ENCODE peak calls at places on chromosomes 4 and X, in seven cellular contexts. P is tibial nerve, G is right atrium auricular region, K is iPS DF 6.9, I is fibroblast of lung, A is brain microvascular endothelial cell, Q is spleen. Y is an unnamed sample.

GRCh38 chrX:49029876-49030275 is 13.3 kb downstream of the TFE3 start:
- DNase-seq in P (no peak), G (no peak), K (no peak), I (no peak), A (no peak), Q (no peak), Y (no peak)

GRCh38 chr4:151105454-151106032 is 6.1 kb downstream of the RPS3A start:
- DNase-seq in P (no peak), G (no peak), K (no peak), I (no peak), A (no peak), Q (no peak), Y (no peak)

GRCh38 chr4:52715255-52715897 is 35.8 kb downstream of the ERVMER34-1 start:
- DNase-seq in P (no peak), G (no peak), K (no peak), I (no peak), A (no peak), Q (no peak), Y (no peak)

GRCh38 chrX:107731831-107732502 is 43.6 kb downstream of the TSC22D3 start:
- DNase-seq in P (peak), G (peak), K (no peak), I (peak), A (peak), Q (peak), Y (no peak)

GRCh38 chr4:117740736-117741135 is 293.6 kb upstream of the NDST3 start:
- DNase-seq in P (no peak), G (no peak), K (no peak), I (no peak), A (no peak), Q (no peak), Y (no peak)

GRCh38 chrX:23079347-23079746 is 79.6 kb downstream of the DDX53 start:
- DNase-seq in P (no peak), G (no peak), K (no peak), I (no peak), A (no peak), Q (no peak), Y (no peak)

GRCh38 chr4:172953896-172954568 is 214.6 kb upstream of the GALNT7 start:
- DNase-seq in P (no peak), G (no peak), K (no peak), I (no peak), A (no peak), Q (no peak), Y (no peak)

GRCh38 chr4:76634239-76634638 is 199.2 kb downstream of the SHROOM3 start:
- DNase-seq in P (no peak), G (no peak), K (no peak), I (peak), A (peak), Q (no peak), Y (no peak)

GRCh38 chr4:186102931-186103330 is 1.6 kb upstream of the FAM149A start:
- DNase-seq in P (no peak), G (no peak), K (no peak), I (no peak), A (no peak), Q (no peak), Y (no peak)

GRCh38 chr4:3437998-3438846 is 3.5 kb upstream of the HGFAC start:
- DNase-seq in P (no peak), G (no peak), K (no peak), I (no peak), A (no peak), Q (no peak), Y (no peak)

GRCh38 chrX:110108381-110108796 is 105.5 kb downstream of the TMEM164 start:
- DNase-seq in P (no peak), G (no peak), K (no peak), I (no peak), A (peak), Q (no peak), Y (no peak)

DNA sequence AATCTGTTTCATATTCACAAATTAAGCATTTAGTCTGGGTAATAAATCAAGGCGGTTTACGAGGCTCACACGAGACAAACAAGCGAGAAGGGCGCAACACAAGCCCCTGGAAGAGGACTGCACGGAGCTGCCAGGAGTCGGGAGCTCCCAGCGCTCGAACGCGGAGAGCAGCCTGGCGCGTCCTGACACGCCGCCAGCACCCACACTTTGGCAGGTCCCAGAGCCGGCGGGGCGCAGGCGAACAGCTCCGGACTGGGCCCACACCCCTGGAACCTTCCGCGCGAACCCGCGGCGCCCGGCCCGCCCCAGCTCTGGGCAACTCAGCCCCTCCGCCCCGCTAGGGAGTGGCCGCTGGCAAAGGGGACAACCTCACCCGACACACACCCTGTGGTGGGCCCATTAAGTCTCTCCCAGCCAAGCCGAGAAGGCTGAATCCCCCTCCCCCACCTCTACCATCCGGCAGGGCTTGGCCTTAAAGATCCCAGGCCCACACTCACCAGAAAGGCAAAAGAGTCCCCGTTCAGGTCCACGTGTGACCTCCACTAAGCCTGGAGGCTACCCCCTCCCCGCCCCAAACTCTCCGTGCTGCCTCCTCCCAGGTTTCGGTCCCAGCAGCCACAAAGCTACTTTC is 47.4 kb upstream of the BCOR start:
- DNase-seq in P (no peak), G (no peak), K (no peak), I (no peak), A (no peak), Q (peak), Y (no peak)
- H3K4me3 ChIP-seq in P (peak), G (peak), K (peak), I (no peak), A (peak), Q (peak), Y (peak)

DNA sequence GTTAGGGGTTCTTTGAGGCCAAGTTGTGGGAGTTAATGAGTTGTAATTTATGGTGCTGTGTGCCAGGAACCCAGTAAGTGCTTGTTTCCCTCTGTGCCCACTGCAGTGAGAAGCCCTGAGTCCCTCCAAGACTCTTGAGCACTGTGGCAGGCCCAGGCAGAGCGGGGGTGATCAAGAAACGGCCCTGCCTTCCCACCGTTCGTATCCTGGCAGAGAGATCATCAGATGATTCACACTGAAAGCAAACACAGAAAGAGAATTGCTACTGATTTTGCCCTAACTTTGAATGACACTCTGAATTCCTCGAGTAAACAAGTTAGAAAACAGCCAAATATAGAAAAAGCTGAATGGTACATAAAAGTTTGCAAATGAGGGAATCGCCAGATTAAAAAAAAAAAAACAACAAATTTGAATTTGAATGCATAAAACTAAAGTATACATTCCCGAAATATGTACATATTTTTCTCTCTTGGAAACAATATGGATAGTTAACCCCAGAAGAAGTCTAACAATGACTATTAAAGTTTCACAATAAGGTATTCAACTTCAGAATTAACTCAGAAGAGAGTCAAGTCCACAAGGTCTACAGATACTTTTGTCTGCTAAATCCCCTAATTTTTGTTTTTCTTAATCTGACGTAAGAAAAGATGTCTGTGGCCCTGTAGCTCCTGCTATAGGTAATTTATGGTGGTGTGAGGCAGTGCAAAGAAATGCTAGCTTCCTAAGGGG is 71.8 kb downstream of the AFAP1 start:
- DNase-seq in P (no peak), G (no peak), K (no peak), I (peak), A (peak), Q (no peak), Y (no peak)
- H3K27ac ChIP-seq in P (peak), G (no peak), K (no peak), I (no peak), A (peak), Q (no peak), Y (no peak)

DNA sequence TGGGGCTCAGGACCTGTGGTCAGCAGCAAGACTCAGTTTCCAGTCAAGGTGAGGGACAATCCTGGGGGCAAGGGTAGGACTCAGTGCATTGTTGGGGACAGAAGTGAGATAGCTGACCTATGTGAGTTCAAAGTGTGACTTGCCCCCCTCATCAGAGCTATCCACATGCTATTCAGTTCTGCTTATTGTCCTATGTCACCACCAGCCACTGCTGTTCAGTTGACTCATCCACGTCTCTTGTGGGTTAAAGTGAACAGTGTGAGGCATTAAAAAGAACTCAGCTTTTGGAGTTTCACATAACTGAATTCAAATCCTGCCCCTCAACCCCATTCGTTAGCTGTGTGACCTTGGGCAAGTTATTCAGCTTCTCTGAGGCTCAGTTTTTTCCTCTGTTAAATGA is 4.4 kb upstream of the APLN start:
- DNase-seq in P (no peak), G (no peak), K (no peak), I (no peak), A (no peak), Q (no peak), Y (no peak)
- H3K4me3 ChIP-seq in P (no peak), G (no peak), K (no peak), I (no peak), A (no peak), Q (no peak), Y (no peak)

GRCh38 chrX:42175843-42176242 is 252.5 kb upstream of the CASK start:
- DNase-seq in P (no peak), G (no peak), K (no peak), I (no peak), A (no peak), Q (no peak), Y (no peak)
- H3K27ac ChIP-seq in P (no peak), G (no peak), K (no peak), I (no peak), A (no peak), Q (no peak), Y (no peak)

DNA sequence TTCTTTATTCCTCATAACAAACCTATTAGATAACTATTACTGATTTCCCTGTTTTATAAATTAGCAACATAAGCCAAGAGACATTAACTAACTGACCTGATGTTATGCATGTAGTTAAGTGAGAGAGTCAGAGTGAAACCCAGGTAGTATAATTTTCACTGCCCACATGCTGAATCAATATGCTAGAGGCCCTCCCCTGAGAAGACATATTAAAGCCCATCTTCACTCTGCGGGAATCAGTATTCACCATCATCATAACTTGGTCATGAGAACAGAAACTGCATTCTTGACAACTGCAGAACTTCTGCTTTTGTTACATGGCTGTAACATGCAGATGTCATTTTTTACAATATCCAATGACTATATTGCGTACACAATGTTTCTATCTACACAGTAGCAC is 1324.3 kb downstream of the ARAP2 start:
- DNase-seq in P (no peak), G (no peak), K (no peak), I (no peak), A (no peak), Q (no peak), Y (no peak)
- H3K4me3 ChIP-seq in P (no peak), G (no peak), K (no peak), I (no peak), A (no peak), Q (no peak), Y (no peak)

DNA sequence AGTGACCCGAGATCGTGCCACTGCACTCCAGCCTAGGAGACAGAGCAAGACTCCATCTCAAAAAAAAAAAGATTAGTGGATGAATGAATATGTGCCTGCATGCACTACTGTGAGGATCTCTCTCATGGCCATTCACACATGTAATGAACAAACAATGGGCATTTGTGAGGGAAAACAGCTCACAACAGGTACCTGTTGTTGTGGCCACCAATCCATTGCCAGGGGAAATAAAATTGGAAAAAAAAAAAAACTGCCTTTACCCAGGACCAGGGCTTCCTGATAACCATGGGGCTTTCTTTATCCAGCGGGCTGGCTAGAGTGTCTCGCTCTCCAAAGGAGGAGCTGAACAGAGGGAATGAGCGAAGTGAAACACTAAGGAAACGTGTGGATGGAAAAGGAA is 7.4 kb downstream of the SCD5 start:
- DNase-seq in P (no peak), G (peak), K (no peak), I (no peak), A (no peak), Q (no peak), Y (no peak)
- H3K27ac ChIP-seq in P (no peak), G (no peak), K (no peak), I (no peak), A (no peak), Q (no peak), Y (no peak)

GRCh38 chrX:154439841-154440240 is 2.9 kb downstream of the GDI1 start:
- DNase-seq in P (no peak), G (no peak), K (no peak), I (no peak), A (no peak), Q (no peak), Y (no peak)
- H3K4me3 ChIP-seq in P (no peak), G (no peak), K (no peak), I (no peak), A (no peak), Q (no peak), Y (no peak)

GRCh38 chr4:40976343-40976742 is 226.6 kb downstream of the NSUN7 start:
- DNase-seq in P (no peak), G (no peak), K (no peak), I (peak), A (no peak), Q (no peak), Y (no peak)
- H3K27ac ChIP-seq in P (no peak), G (no peak), K (no peak), I (no peak), A (no peak), Q (no peak), Y (no peak)

GRCh38 chr4:15674926-15675325 is 6.7 kb upstream of the FAM200B start:
- DNase-seq in P (no peak), G (no peak), K (no peak), I (no peak), A (no peak), Q (no peak), Y (no peak)

GRCh38 chr4:15675363-15675762 is 6.3 kb upstream of the FAM200B start:
- DNase-seq in P (no peak), G (no peak), K (no peak), I (no peak), A (no peak), Q (no peak), Y (no peak)

GRCh38 chr4:15676899-15677298 is 4.7 kb upstream of the FAM200B start:
- DNase-seq in P (no peak), G (no peak), K (no peak), I (no peak), A (no peak), Q (no peak), Y (no peak)

GRCh38 chr4:15676039-15676438 is 5.6 kb upstream of the FAM200B start:
- DNase-seq in P (no peak), G (no peak), K (no peak), I (no peak), A (no peak), Q (no peak), Y (no peak)

DNA sequence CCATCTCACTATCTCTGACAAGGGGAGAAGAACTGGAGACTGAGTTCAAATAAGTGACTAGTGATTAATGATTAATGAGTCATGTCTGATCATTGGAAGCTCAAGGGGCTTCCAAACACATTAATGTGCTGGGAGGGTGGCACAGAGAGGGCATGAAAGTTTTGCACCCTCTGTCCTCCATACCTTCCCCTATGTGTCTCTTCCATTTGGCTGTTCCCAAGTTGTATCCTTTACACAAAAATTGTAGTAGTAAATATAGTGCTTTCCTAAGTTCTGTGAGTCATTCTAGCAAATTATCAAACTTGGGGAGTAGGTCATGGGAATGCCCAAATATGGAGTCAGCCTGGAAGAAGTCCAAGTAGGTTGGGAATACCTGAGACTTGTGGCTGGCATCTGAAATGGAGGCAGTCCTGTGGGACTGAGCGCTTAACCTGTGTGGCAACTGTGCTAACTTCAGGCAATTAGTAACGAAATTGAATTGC is 4.1 kb upstream of the FAM200B start:
- DNase-seq in P (no peak), G (no peak), K (no peak), I (peak), A (no peak), Q (no peak), Y (no peak)
- H3K4me3 ChIP-seq in P (no peak), G (no peak), K (no peak), I (no peak), A (no peak), Q (no peak), Y (no peak)

GRCh38 chrX:70479197-70479969 is 34.7 kb downstream of the DLG3 start:
- DNase-seq in P (no peak), G (no peak), K (no peak), I (peak), A (peak), Q (no peak), Y (no peak)

GRCh38 chrX:70476934-70477733 is 32.5 kb downstream of the DLG3 start:
- DNase-seq in P (no peak), G (no peak), K (no peak), I (peak), A (peak), Q (no peak), Y (no peak)

GRCh38 chrX:70478521-70478920 is 33.9 kb downstream of the DLG3 start:
- DNase-seq in P (no peak), G (no peak), K (no peak), I (no peak), A (no peak), Q (no peak), Y (no peak)

GRCh38 chrX:70477734-70478075 is 33.1 kb downstream of the DLG3 start:
- DNase-seq in P (no peak), G (no peak), K (no peak), I (no peak), A (no peak), Q (no peak), Y (no peak)

DNA sequence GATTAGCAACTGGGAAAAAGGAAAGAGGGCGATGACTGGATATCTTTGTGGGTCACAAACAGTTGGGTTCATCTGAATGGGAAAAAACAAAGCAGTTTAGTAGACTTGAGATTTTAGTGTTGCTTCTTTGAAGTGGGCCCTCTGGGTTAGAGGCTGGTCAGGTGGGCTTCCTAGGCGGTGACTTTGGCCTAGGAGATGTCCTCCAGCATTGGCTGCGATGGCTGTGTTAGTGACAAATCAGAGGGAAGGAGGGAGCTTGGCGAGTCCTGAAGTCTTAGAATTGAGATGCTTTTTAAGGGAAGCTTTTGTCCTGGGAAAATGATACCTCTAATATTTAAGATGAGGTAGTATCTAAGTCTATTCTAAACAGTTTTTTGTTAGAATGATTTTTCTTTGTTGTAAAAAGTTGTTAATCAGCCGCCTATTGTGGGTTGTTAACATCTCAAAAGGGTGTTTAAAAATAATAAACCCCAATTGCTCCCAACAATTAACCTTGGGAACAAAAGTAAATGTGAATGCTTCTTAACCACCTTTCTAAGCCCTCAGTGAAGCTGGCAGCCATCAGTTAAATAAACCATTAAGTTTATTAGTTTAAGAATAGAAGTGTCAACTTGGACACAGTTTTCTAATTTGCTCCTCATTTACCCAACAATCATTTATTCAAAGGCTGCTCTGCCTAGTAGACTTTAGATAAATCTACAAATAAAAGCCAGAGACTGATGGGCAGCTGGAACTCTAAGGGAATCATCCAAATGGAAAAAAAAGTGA is 31.7 kb downstream of the DLG3 start:
- DNase-seq in P (no peak), G (no peak), K (no peak), I (no peak), A (no peak), Q (no peak), Y (no peak)
- H3K27ac ChIP-seq in P (peak), G (peak), K (no peak), I (peak), A (peak), Q (no peak), Y (peak)